ENCODE peak calls at places on chromosomes 3 and 15, in eight cellular contexts. N is ovary, E is lung, U is upper lobe of left lung, I is adrenal gland, P is cardiac muscle cell, H is lower lobe of right lung, F is progenitor cell of endocrine pancreas. K is an unnamed sample.

GRCh38 chr3:53812434-53812833 is 33.8 kb downstream of the CHDH start:
- DNase-seq in P (no peak), I (no peak), U (no peak), N (no peak), F (no peak), H (no peak), E (no peak), K (no peak)

GRCh38 chr15:88631464-88632028 is 7.3 kb upstream of the ISG20 start:
- DNase-seq in N (peak), H (no peak), F (no peak), P (no peak), U (no peak), I (no peak), E (no peak), K (no peak)

GRCh38 chr3:37144806-37145205 is 29.6 kb downstream of the LRRFIP2 start:
- DNase-seq in U (no peak), E (no peak), I (no peak), F (no peak), H (no peak), P (no peak), N (no peak), K (no peak)

GRCh38 chr15:63623231-63623969 is 26.2 kb downstream of the FBXL22 start:
- DNase-seq in F (no peak), I (no peak), P (no peak), E (no peak), U (no peak), H (no peak), N (no peak), K (no peak)

GRCh38 chr3:112734171-112734570 is 93.2 kb upstream of the CCDC80 start:
- DNase-seq in I (no peak), N (no peak), E (no peak), H (no peak), F (no peak), P (no peak), U (no peak), K (no peak)

GRCh38 chr15:60004019-60004845 is at the start of gene FOXB1:
- DNase-seq in I (no peak), E (no peak), N (no peak), P (peak), F (peak), H (no peak), U (peak), K (peak)

GRCh38 chr3:186298876-186299275 is 63.2 kb downstream of the DGKG start:
- DNase-seq in N (no peak), U (no peak), I (no peak), P (no peak), F (no peak), H (no peak), E (no peak), K (no peak)

GRCh38 chr3:186784820-186785516 is 1.6 kb downstream of the EIF4A2 start:
- DNase-seq in U (no peak), E (no peak), P (no peak), N (no peak), F (no peak), H (no peak), I (no peak), K (no peak)

GRCh38 chr15:90103669-90104329 is 1.5 kb upstream of the IDH2 start:
- DNase-seq in N (no peak), U (no peak), I (no peak), E (no peak), H (no peak), P (peak), F (no peak), K (no peak)

GRCh38 chr3:116971531-116971930 is 262.0 kb downstream of the TUSC7 start:
- DNase-seq in E (no peak), I (peak), U (no peak), H (no peak), P (no peak), F (no peak), N (no peak), K (no peak)

GRCh38 chr3:129034650-129035049 is 25.9 kb upstream of the GP9 start:
- DNase-seq in H (no peak), P (no peak), I (no peak), E (no peak), U (no peak), F (no peak), N (no peak), K (no peak)

GRCh38 chr3:132593950-132594328 is 3.1 kb upstream of the ACKR4 start:
- DNase-seq in H (no peak), P (no peak), U (no peak), E (no peak), F (no peak), I (peak), N (no peak), K (no peak)

GRCh38 chr15:62770752-62771151 is 271.8 kb upstream of the TPM1 start:
- DNase-seq in N (no peak), I (peak), U (no peak), F (no peak), H (no peak), P (no peak), E (no peak), K (no peak)

GRCh38 chr15:74302821-74303359 is 64.6 kb downstream of the CYP11A1 start:
- DNase-seq in H (no peak), P (peak), E (peak), N (peak), F (peak), I (peak), U (peak), K (peak)

GRCh38 chr15:88023956-88024355 is 232.6 kb downstream of the NTRK3 start:
- DNase-seq in P (no peak), I (no peak), U (no peak), H (no peak), N (no peak), F (no peak), E (no peak), K (no peak)

DNA sequence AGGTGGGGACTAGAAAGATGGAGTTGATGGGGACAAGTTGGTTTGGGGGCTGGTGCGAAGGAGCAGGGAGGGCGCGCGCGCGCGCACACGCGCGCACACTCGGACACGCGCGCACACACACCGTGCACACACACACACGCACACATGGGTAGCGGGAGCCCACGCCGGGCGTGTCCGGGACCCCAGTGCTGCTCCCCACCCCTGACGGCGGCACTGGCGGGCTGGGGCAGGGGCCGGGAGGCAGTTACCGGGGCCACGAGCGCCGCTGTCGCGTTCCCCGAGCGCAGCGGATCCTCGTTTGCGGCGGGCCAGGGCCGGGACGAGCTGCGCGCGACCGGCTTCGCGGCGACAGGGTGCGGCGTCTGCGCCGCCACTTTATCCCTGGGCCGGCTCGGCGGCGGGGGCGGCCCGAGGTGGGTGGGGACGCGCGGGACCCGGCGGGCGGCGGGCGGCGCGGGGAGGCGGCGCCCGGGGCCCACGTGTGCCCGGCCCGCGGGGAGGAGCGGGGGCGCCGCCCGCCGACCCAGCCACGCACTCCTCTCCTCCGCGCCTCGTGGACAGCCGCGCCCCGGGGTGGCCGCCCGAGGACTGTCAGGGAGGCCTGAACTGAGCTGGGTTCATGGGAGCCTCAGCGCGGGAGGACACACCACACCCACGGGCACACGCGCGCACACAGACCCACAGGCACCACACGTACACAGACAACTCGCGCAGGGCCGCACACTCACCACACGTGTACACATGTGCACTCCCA is 698 bp upstream of the MGLL start:
- DNase-seq in F (peak), N (peak), H (peak), P (peak), U (peak), I (peak), E (peak), K (peak)
- TF ChIP-seq CTCF in F (no peak), N (no peak), H (peak), P (no peak), U (peak), I (peak), E (no peak), K (no peak)

GRCh38 chr3:102233881-102234280 is 200.9 kb upstream of the ZPLD1 start:
- DNase-seq in H (no peak), N (no peak), P (no peak), F (no peak), E (no peak), U (no peak), I (no peak), K (no peak)

GRCh38 chr3:102238362-102238761 is 196.5 kb upstream of the ZPLD1 start:
- DNase-seq in U (no peak), E (no peak), P (no peak), I (no peak), H (no peak), F (no peak), N (no peak), K (no peak)

GRCh38 chr3:102237181-102237580 is 197.6 kb upstream of the ZPLD1 start:
- DNase-seq in U (no peak), E (no peak), N (no peak), I (no peak), F (no peak), H (no peak), P (no peak), K (no peak)

GRCh38 chr3:102237838-102238237 is 197.0 kb upstream of the ZPLD1 start:
- DNase-seq in F (no peak), E (no peak), P (no peak), I (no peak), N (no peak), H (no peak), U (no peak), K (no peak)

DNA sequence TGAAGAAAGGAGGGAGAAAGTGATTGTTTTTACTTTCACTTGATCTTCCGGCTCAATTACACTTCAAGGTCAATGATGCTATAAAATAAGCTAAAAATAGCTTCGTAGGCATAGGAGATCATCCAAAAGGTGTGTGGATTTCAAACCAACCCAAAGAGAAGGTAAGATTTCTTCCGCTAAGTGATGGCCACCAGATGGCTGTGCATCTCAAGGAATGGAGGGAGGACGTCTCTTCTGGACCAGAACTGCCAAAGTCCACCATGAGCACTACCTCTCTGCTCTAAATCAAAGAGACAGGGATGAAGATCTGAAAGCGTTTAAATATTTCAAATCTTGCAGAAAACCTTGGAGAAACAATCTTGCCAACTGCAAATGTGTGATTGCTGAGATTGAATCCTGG is 199.1 kb upstream of the ZPLD1 start:
- DNase-seq in U (no peak), F (no peak), P (no peak), I (no peak), E (no peak), H (no peak), N (no peak), K (no peak)
- TF ChIP-seq CTCF in U (no peak), F (peak), P (peak), I (no peak), E (peak), H (no peak), N (no peak), K (no peak)

DNA sequence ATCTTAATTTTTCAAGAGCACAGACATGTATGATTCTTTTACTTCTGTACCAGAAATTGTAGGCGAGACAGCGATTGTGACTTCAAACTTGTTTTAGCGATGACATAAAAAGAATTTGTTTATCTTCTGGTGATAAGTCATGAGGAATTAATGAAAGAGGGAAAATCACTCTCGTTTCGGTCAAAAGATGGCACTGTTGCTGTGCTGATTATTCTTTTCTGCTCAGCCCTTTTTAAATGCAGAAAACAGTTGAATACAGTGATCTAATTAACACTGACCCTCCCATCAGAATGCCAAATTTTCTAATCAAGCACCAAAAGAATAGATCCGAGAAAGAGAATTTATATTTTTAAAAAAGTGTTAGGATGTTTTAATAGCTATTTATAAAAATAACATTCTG is 52.6 kb downstream of the NSUN3 start:
- DNase-seq in N (no peak), E (no peak), U (no peak), F (no peak), H (no peak), I (no peak), P (no peak), K (peak)
- TF ChIP-seq CTCF in N (no peak), E (no peak), U (no peak), F (peak), H (peak), I (peak), P (peak), K (no peak)

GRCh38 chr15:34314491-34314890 is 23.1 kb downstream of the SLC12A6 start:
- DNase-seq in N (no peak), I (no peak), E (no peak), H (no peak), U (no peak), F (no peak), P (no peak), K (no peak)
- TF ChIP-seq CTCF in N (no peak), I (no peak), E (no peak), H (no peak), U (no peak), F (no peak), P (no peak), K (no peak)